ENCODE peak calls at places on chromosomes 12 and 14, in nine cellular contexts. W is thoracic aorta, I is adrenal gland, Y is tibial artery, E is brain microvascular endothelial cell, A is transverse colon, H is cardiac muscle cell, B is body of pancreas, C is left lung. Z is an unnamed sample. For H3K27me3, the result is how much of the 10 kb centered on the place peaks cover.

GRCh38 chr12:11765421-11765816 is 115.9 kb downstream of the ETV6 start:
- DNase-seq in W (no peak), I (no peak), Y (no peak), E (no peak), A (no peak), H (peak), B (no peak), C (no peak), Z (no peak)

GRCh38 chr12:77062396-77062795 is 3.0 kb downstream of the E2F7 start:
- DNase-seq in W (no peak), I (no peak), Y (no peak), E (no peak), A (no peak), H (peak), B (no peak), C (no peak), Z (no peak)

GRCh38 chr12:111274820-111275219 is 94.1 kb downstream of the PHETA1 start:
- DNase-seq in W (no peak), I (no peak), Y (no peak), E (no peak), A (no peak), H (no peak), B (no peak), C (no peak), Z (no peak)

GRCh38 chr12:106999444-106999843 is 12.5 kb upstream of the MTERF2 start:
- DNase-seq in W (no peak), I (peak), Y (peak), E (no peak), A (no peak), H (no peak), B (no peak), C (no peak), Z (no peak)

GRCh38 chr14:25833341-25834121 is 764.3 kb downstream of the NOVA1 start:
- DNase-seq in W (no peak), I (peak), Y (no peak), E (peak), A (peak), H (peak), B (peak), C (no peak), Z (no peak)

GRCh38 chr12:131950182-131950913 is 606 bp downstream of the EP400 start:
- DNase-seq in W (no peak), I (peak), Y (no peak), E (no peak), A (peak), H (peak), B (no peak), C (no peak), Z (no peak)

GRCh38 chr14:76376878-76377523 is 1.1 kb downstream of the ESRRB start:
- DNase-seq in W (no peak), I (no peak), Y (no peak), E (no peak), A (no peak), H (no peak), B (no peak), C (no peak), Z (no peak)

GRCh38 chr14:59484611-59485174 is 376 bp downstream of the JKAMP start:
- DNase-seq in W (no peak), I (no peak), Y (no peak), E (no peak), A (no peak), H (no peak), B (no peak), C (no peak), Z (no peak)

GRCh38 chr12:8860165-8860961 is 37.9 kb downstream of the A2ML1 start:
- DNase-seq in W (no peak), I (peak), Y (peak), E (peak), A (peak), H (peak), B (peak), C (no peak), Z (no peak)

GRCh38 chr14:22194669-22195068 is 394.4 kb downstream of the DAD1 start:
- DNase-seq in W (no peak), I (no peak), Y (no peak), E (peak), A (no peak), H (no peak), B (no peak), C (no peak), Z (no peak)

GRCh38 chr12:58189030-58189429 is 247.7 kb downstream of the ATP23 start:
- DNase-seq in W (no peak), I (no peak), Y (no peak), E (no peak), A (no peak), H (no peak), B (no peak), C (no peak), Z (no peak)

GRCh38 chr14:95993768-95994592 is 45.2 kb upstream of the C14orf132 start:
- DNase-seq in W (no peak), I (peak), Y (no peak), E (peak), A (no peak), H (peak), B (peak), C (no peak), Z (no peak)

GRCh38 chr14:71198681-71199080 is 291.4 kb downstream of the PCNX1 start:
- DNase-seq in W (no peak), I (no peak), Y (no peak), E (no peak), A (peak), H (no peak), B (no peak), C (no peak), Z (no peak)

GRCh38 chr12:49051777-49052438 is 8.7 kb downstream of the KMT2D start:
- DNase-seq in W (no peak), I (no peak), Y (no peak), E (no peak), A (no peak), H (no peak), B (no peak), C (no peak), Z (no peak)

GRCh38 chr12:75884465-75884985 is 147.1 kb downstream of the PHLDA1 start:
- DNase-seq in W (no peak), I (no peak), Y (no peak), E (no peak), A (no peak), H (no peak), B (no peak), C (no peak), Z (no peak)

GRCh38 chr14:23435540-23436326 is at the start of gene MYH7:
- DNase-seq in W (no peak), I (no peak), Y (no peak), E (no peak), A (peak), H (no peak), B (no peak), C (no peak), Z (no peak)

GRCh38 chr12:104792570-104792969 is 165.5 kb downstream of the SLC41A2 start:
- DNase-seq in W (peak), I (peak), Y (peak), E (peak), A (no peak), H (peak), B (peak), C (no peak), Z (peak)

GRCh38 chr14:65613251-65613650 is 200.7 kb downstream of the FUT8 start:
- DNase-seq in W (no peak), I (no peak), Y (no peak), E (no peak), A (no peak), H (no peak), B (no peak), C (no peak), Z (no peak)

GRCh38 chr12:65025070-65025469 is 96.0 kb downstream of the WIF1 start:
- DNase-seq in W (no peak), I (no peak), Y (no peak), E (no peak), A (no peak), H (no peak), B (no peak), C (no peak), Z (no peak)

GRCh38 chr14:99875421-99875820 is 82.2 kb downstream of the EML1 start:
- DNase-seq in W (no peak), I (no peak), Y (no peak), E (no peak), A (no peak), H (no peak), B (no peak), C (no peak), Z (no peak)

GRCh38 chr12:33828326-33828725 is 194.0 kb upstream of the ALG10 start:
- DNase-seq in W (no peak), I (no peak), Y (no peak), E (no peak), A (no peak), H (no peak), B (no peak), C (no peak), Z (no peak)

GRCh38 chr14:104217486-104218360 is 79.3 kb downstream of the KIF26A start:
- DNase-seq in W (no peak), I (no peak), Y (no peak), E (no peak), A (no peak), H (no peak), B (no peak), C (peak), Z (no peak)

GRCh38 chr12:70603044-70603443 is 34.2 kb downstream of the PTPRB start:
- DNase-seq in W (no peak), I (no peak), Y (no peak), E (no peak), A (no peak), H (no peak), B (no peak), C (no peak), Z (no peak)

GRCh38 chr14:43140453-43140852 is 1366.6 kb downstream of the FSCB start:
- DNase-seq in W (no peak), I (no peak), Y (no peak), E (no peak), A (no peak), H (no peak), B (no peak), C (no peak), Z (no peak)

GRCh38 chr12:630656-631632 is 32.3 kb downstream of the NINJ2 start:
- DNase-seq in W (no peak), I (no peak), Y (peak), E (no peak), A (peak), H (no peak), B (peak), C (peak), Z (no peak)

GRCh38 chr14:93128785-93129459 is 13.2 kb upstream of the ITPK1 start:
- DNase-seq in W (no peak), I (no peak), Y (no peak), E (no peak), A (no peak), H (no peak), B (no peak), C (no peak), Z (no peak)

GRCh38 chr14:49950275-49951250 is 57.7 kb downstream of the ARF6 start:
- DNase-seq in W (no peak), I (no peak), Y (no peak), E (no peak), A (peak), H (no peak), B (peak), C (no peak), Z (no peak)

GRCh38 chr14:69050235-69051184 is 71.4 kb upstream of the ACTN1 start:
- DNase-seq in W (no peak), I (no peak), Y (no peak), E (no peak), A (no peak), H (peak), B (no peak), C (no peak), Z (no peak)

GRCh38 chr12:101838628-101839323 is 8.0 kb upstream of the GNPTAB start:
- DNase-seq in W (no peak), I (no peak), Y (no peak), E (no peak), A (no peak), H (no peak), B (no peak), C (no peak), Z (no peak)

GRCh38 chr12:45775964-45776363 is 46.5 kb downstream of the ARID2 start:
- DNase-seq in W (no peak), I (no peak), Y (no peak), E (no peak), A (no peak), H (no peak), B (no peak), C (no peak), Z (no peak)

GRCh38 chr14:51454351-51454750 is 197.4 kb upstream of the FRMD6 start:
- DNase-seq in W (no peak), I (no peak), Y (no peak), E (no peak), A (no peak), H (no peak), B (no peak), C (no peak), Z (no peak)

GRCh38 chr14:106613256-106613655 is 1086.9 kb downstream of the TMEM121 start:
- DNase-seq in W (no peak), I (no peak), Y (no peak), E (no peak), A (no peak), H (no peak), B (no peak), C (no peak), Z (no peak)

GRCh38 chr12:122460641-122461040 is 38.2 kb upstream of the CLIP1 start:
- DNase-seq in W (no peak), I (no peak), Y (no peak), E (no peak), A (no peak), H (no peak), B (no peak), C (no peak), Z (no peak)

GRCh38 chr14:80956922-80957321 is 1.5 kb downstream of the TSHR start:
- DNase-seq in W (no peak), I (no peak), Y (peak), E (no peak), A (no peak), H (no peak), B (no peak), C (no peak), Z (no peak)

GRCh38 chr14:80956105-80956504 is 684 bp downstream of the TSHR start:
- DNase-seq in W (no peak), I (no peak), Y (no peak), E (no peak), A (no peak), H (no peak), B (no peak), C (no peak), Z (no peak)

GRCh38 chr14:80955434-80955939 is at the start of gene TSHR:
- DNase-seq in W (no peak), I (peak), Y (no peak), E (no peak), A (no peak), H (peak), B (no peak), C (peak), Z (no peak)

GRCh38 chr14:80958258-80958657 is 2.8 kb downstream of the TSHR start:
- DNase-seq in W (no peak), I (no peak), Y (no peak), E (no peak), A (no peak), H (no peak), B (no peak), C (no peak), Z (no peak)

DNA sequence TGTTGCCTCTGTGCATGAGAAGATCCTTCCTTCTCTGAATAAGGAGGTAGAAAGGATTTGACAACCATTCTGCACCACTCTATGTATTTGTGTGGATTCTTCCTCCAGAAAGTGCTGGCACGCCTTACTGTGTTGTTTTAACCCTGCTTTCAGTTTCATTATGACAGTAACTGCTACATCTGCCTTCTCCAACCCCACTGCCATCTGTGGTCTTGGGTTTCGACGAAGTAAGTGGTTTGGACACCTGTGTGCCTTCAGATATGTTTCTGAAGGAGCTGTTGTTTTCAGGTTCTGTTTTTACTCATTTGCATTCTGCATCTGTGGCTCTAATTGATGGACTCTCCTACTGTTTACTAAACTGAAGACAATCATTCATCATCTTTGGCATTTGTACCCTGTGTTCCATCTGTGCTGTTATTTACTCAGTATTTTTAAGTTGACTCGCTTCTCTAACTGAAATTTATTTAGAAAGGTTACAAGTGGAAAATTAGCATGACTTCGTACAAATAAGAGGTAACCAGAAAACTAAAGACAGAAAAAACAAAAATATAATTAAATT is 4.1 kb downstream of the TSHR start:
- DNase-seq in W (no peak), I (peak), Y (no peak), E (no peak), A (peak), H (no peak), B (no peak), C (no peak), Z (no peak)
- H3K4me3 ChIP-seq in W (no peak), I (peak), Y (no peak), E (no peak), A (no peak), H (no peak), B (no peak), C (no peak), Z (no peak)

GRCh38 chr12:6753772-6754356 is 923 bp upstream of the MLF2 start:
- DNase-seq in W (no peak), I (peak), Y (no peak), E (no peak), A (no peak), H (no peak), B (no peak), C (no peak), Z (no peak)

GRCh38 chr12:6751767-6752166 is 1.2 kb downstream of the MLF2 start:
- DNase-seq in W (no peak), I (no peak), Y (no peak), E (no peak), A (no peak), H (no peak), B (no peak), C (no peak), Z (no peak)

GRCh38 chr12:6750506-6750905 is 2.4 kb downstream of the MLF2 start:
- DNase-seq in W (no peak), I (no peak), Y (no peak), E (no peak), A (no peak), H (no peak), B (no peak), C (no peak), Z (no peak)

GRCh38 chr12:6752931-6753771 is at the start of gene MLF2:
- DNase-seq in W (peak), I (peak), Y (peak), E (peak), A (peak), H (peak), B (peak), C (peak), Z (peak)

GRCh38 chr12:6752181-6752930 is 585 bp downstream of the MLF2 start:
- DNase-seq in W (no peak), I (peak), Y (peak), E (peak), A (peak), H (peak), B (no peak), C (no peak), Z (no peak)
- TF ChIP-seq CTCF in W (no peak), I (peak), Y (no peak), E (peak), A (no peak), H (peak), B (no peak), C (no peak), Z (peak)

DNA sequence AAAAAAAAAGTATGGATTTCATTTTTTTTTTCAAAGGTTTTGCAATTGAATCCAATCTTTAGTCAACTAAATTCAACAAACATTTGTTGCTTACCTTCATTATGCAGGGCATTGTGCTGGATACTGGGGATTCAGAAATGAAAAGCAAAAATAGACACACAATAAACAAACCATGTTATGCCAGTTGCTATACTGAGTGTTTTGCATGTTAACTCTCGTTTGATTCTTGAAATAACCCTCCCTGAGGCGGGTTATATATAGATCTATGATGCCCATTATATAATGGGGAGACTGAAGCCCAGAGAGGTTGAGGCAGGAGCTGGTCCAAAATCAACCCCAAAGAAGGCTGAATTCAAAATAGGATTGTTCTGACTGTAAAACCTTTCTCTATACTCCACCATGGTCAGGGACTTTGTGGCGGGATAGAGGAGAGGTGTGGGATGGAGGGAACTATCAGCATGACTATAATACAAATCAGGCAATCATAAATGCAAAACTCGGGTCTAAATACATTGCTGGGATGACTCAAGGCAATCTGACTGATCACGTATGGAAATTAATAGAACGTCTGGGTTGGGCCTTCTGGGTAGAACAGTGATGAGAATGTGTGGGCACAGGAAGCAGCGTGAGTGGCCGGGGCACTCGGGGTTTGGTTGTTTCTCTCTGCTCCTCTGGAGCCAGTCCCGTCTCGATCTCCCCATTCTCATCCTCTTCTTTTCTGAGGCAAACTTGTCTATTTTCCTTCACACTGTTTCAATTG is 485.6 kb downstream of the VRK1 start:
- DNase-seq in W (no peak), I (no peak), Y (no peak), E (no peak), A (no peak), H (no peak), B (no peak), C (no peak), Z (no peak)
- H3K27me3 ChIP-seq in W (under half), I (under half), Y (under half), E (under half), A (under half), H (under half), B (under half), C (under half), Z (under half)

GRCh38 chr12:3204716-3205617 is 127.8 kb downstream of the TSPAN9 start:
- DNase-seq in W (no peak), I (no peak), Y (no peak), E (no peak), A (no peak), H (no peak), B (no peak), C (no peak), Z (no peak)

GRCh38 chr12:3206536-3207072 is 129.4 kb downstream of the TSPAN9 start:
- DNase-seq in W (no peak), I (no peak), Y (no peak), E (no peak), A (no peak), H (no peak), B (no peak), C (no peak), Z (no peak)

GRCh38 chr12:3207174-3207573 is 130.0 kb downstream of the TSPAN9 start:
- DNase-seq in W (no peak), I (no peak), Y (no peak), E (no peak), A (no peak), H (no peak), B (no peak), C (no peak), Z (no peak)

GRCh38 chr12:3204143-3204542 is 127.0 kb downstream of the TSPAN9 start:
- DNase-seq in W (no peak), I (no peak), Y (no peak), E (no peak), A (no peak), H (no peak), B (no peak), C (no peak), Z (no peak)

GRCh38 chr12:3205742-3206519 is 128.8 kb downstream of the TSPAN9 start:
- DNase-seq in W (no peak), I (no peak), Y (no peak), E (no peak), A (no peak), H (no peak), B (peak), C (no peak), Z (no peak)
- H3K4me3 ChIP-seq in W (no peak), I (no peak), Y (no peak), E (no peak), A (no peak), H (no peak), B (no peak), C (no peak), Z (no peak)

DNA sequence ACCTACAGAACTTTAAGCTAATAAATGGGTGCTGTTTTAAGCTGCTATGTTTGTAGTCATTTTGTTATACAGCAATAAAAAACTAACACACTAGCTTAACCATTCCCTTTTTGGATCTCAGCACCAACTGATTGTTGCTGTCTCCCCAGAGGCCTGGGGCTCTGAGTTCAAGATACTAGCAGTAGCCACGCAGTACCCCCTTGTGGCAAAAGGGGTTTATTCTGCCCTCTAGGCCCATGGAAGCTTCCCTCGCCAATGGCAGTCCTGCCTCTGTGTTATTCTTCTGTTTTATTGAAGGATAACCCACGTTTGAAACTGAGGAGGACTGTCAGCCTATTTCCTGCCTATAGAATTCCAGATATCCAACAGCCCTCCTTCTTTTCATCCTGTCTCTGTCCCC is 455.3 kb upstream of the ATP2B1 start:
- DNase-seq in W (no peak), I (no peak), Y (no peak), E (no peak), A (no peak), H (no peak), B (no peak), C (no peak), Z (no peak)
- TF ChIP-seq CTCF in W (no peak), I (no peak), Y (no peak), E (peak), A (no peak), H (no peak), B (no peak), C (no peak), Z (no peak)

Z was measured in BJ.